ENCODE peak calls at places on chromosomes 3 and 15, in five cellular contexts. One of them, this sample, is unnamed.
A peak's percentile ranks its signal among the peaks of the same experiment; 100 is the strongest.

GRCh38 chr3:124656531-124656930 is 73.7 kb upstream of the UMPS start:
- DNase-seq in activated CD4-positive, alpha-beta T cell treated with anti-CD3 and anti-CD28 coated beads for 4 hours: no peak
- DNase-seq in Panc1: no peak
- DNase-seq in stomach: no peak
- DNase-seq in GM20000: no peak
- DNase-seq in this sample: no peak

GRCh38 chr3:51681453-51681852 is 10.4 kb downstream of the TEX264 start:
- DNase-seq in GM20000: no peak
- DNase-seq in stomach: peak; percentile 34
- DNase-seq in activated CD4-positive, alpha-beta T cell treated with anti-CD3 and anti-CD28 coated beads for 4 hours: peak; percentile 60
- DNase-seq in Panc1: no peak
- DNase-seq in this sample: no peak

GRCh38 chr15:84752700-84753099 is 4.3 kb downstream of the ZNF592 start:
- DNase-seq in activated CD4-positive, alpha-beta T cell treated with anti-CD3 and anti-CD28 coated beads for 4 hours: no peak
- DNase-seq in stomach: no peak
- DNase-seq in GM20000: no peak
- DNase-seq in Panc1: no peak
- DNase-seq in this sample: no peak

GRCh38 chr3:54240-54639 is 142.3 kb upstream of the CHL1 start:
- DNase-seq in activated CD4-positive, alpha-beta T cell treated with anti-CD3 and anti-CD28 coated beads for 4 hours: no peak
- DNase-seq in stomach: no peak
- DNase-seq in Panc1: no peak
- DNase-seq in GM20000: no peak
- DNase-seq in this sample: no peak

GRCh38 chr3:139597947-139598346 is 58.4 kb upstream of the RBP1 start:
- DNase-seq in Panc1: no peak
- DNase-seq in GM20000: no peak
- DNase-seq in activated CD4-positive, alpha-beta T cell treated with anti-CD3 and anti-CD28 coated beads for 4 hours: no peak
- DNase-seq in stomach: no peak
- DNase-seq in this sample: no peak

GRCh38 chr3:197406266-197406665 is 107.9 kb upstream of the DLG1 start:
- DNase-seq in Panc1: no peak
- DNase-seq in stomach: no peak
- DNase-seq in activated CD4-positive, alpha-beta T cell treated with anti-CD3 and anti-CD28 coated beads for 4 hours: no peak
- DNase-seq in GM20000: no peak
- DNase-seq in this sample: peak; percentile 12

GRCh38 chr15:43067717-43068461 is 37.9 kb downstream of the UBR1 start:
- DNase-seq in Panc1: no peak
- DNase-seq in stomach: no peak
- DNase-seq in activated CD4-positive, alpha-beta T cell treated with anti-CD3 and anti-CD28 coated beads for 4 hours: no peak
- DNase-seq in GM20000: no peak
- DNase-seq in this sample: peak; percentile 14

GRCh38 chr15:66963710-66964109 is 101.7 kb upstream of the SMAD3 start:
- DNase-seq in activated CD4-positive, alpha-beta T cell treated with anti-CD3 and anti-CD28 coated beads for 4 hours: no peak
- DNase-seq in stomach: no peak
- DNase-seq in Panc1: no peak
- DNase-seq in GM20000: no peak
- DNase-seq in this sample: no peak

GRCh38 chr3:46368569-46368968 is 2.2 kb upstream of the CCR5 start:
- DNase-seq in GM20000: peak; percentile 60
- DNase-seq in activated CD4-positive, alpha-beta T cell treated with anti-CD3 and anti-CD28 coated beads for 4 hours: peak; percentile 57
- DNase-seq in Panc1: no peak
- DNase-seq in stomach: peak; percentile 51
- DNase-seq in this sample: peak; percentile 63

GRCh38 chr3:30142946-30143345 is 463.5 kb upstream of the TGFBR2 start:
- DNase-seq in activated CD4-positive, alpha-beta T cell treated with anti-CD3 and anti-CD28 coated beads for 4 hours: no peak
- DNase-seq in GM20000: no peak
- DNase-seq in Panc1: no peak
- DNase-seq in stomach: no peak
- DNase-seq in this sample: no peak